ENCODE peak calls at places on chromosomes 3 and 15, in ten cellular contexts. Z, R, P, M, Y, I, Q, N, V and C are unnamed samples.

GRCh38 chr3:147616998-147617619 is 207.9 kb downstream of the ZIC1 start:
- DNase-seq in M (no peak), P (peak), Y (peak), I (peak), R (no peak), N (no peak), V (no peak), Z (no peak), Q (no peak), C (peak)

GRCh38 chr3:160577551-160578195 is 12.3 kb upstream of the KPNA4 start:
- DNase-seq in I (peak), M (no peak), Z (no peak), V (no peak), Y (peak), Q (no peak), R (peak), N (no peak), P (peak), C (peak)

GRCh38 chr3:66469220-66469640 is 31.6 kb downstream of the LRIG1 start:
- DNase-seq in Q (no peak), P (no peak), Y (peak), M (no peak), R (no peak), Z (no peak), N (no peak), V (no peak), I (peak), C (no peak)

GRCh38 chr3:30399394-30400181 is 206.8 kb upstream of the TGFBR2 start:
- DNase-seq in Z (no peak), Q (no peak), M (no peak), R (no peak), V (no peak), I (peak), P (no peak), N (no peak), Y (peak), C (peak)

GRCh38 chr15:23472678-23473077 is 25.6 kb upstream of the GOLGA6L2 start:
- DNase-seq in R (no peak), P (no peak), Q (no peak), N (no peak), Z (no peak), M (no peak), I (no peak), Y (no peak), V (no peak), C (no peak)

GRCh38 chr3:9793161-9793781 is 389 bp downstream of the ARPC4 start:
- DNase-seq in M (no peak), Y (peak), V (no peak), Q (no peak), Z (no peak), I (peak), P (no peak), R (no peak), N (no peak), C (no peak)

GRCh38 chr15:80591938-80592825 is 102.9 kb upstream of the ABHD17C start:
- DNase-seq in I (no peak), Y (no peak), Z (no peak), M (no peak), R (no peak), Q (no peak), P (no peak), N (no peak), V (no peak), C (no peak)

GRCh38 chr3:135416182-135416581 is 549.3 kb upstream of the PPP2R3A start:
- DNase-seq in M (no peak), Q (no peak), Y (no peak), N (no peak), I (no peak), R (no peak), Z (no peak), P (no peak), V (no peak), C (no peak)

GRCh38 chr3:127749787-127750225 is 72.5 kb downstream of the MGLL start:
- DNase-seq in V (no peak), Y (no peak), Z (no peak), R (no peak), M (no peak), I (no peak), Q (no peak), N (no peak), P (no peak), C (no peak)

GRCh38 chr15:90482124-90483011 is 47.4 kb upstream of the CRTC3 start:
- DNase-seq in V (peak), Q (peak), R (peak), I (peak), M (no peak), P (peak), Y (peak), N (peak), Z (no peak), C (peak)

DNA sequence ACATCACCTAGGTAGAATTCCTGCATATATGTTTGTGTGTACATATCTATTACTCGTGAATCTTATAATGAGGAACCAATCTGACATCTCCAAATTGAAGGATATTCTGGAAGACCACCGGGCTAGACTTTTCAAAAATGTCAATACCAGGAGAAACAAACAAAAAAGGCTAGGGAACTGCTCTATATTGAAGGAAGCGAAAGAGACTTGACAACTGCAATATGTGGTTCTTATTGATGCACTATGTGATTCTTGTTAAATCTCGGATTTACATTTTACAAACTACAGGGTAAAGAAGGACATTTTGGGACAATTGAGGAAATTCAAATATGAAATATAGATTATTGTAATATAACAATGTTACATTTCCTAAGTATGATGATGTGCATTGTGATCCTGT is 137.5 kb upstream of the CCDC54 start:
- DNase-seq in Q (no peak), Z (no peak), R (no peak), M (no peak), N (no peak), V (no peak), Y (no peak), P (no peak), I (no peak), C (no peak)
- H3K4me3 ChIP-seq in Q (peak), Z (peak), R (no peak), M (peak), N (peak), V (peak), Y (no peak), P (peak), I (peak), C (peak)

GRCh38 chr3:47865192-47865591 is 62.3 kb downstream of the DHX30 start:
- DNase-seq in N (no peak), I (peak), M (no peak), R (no peak), Y (no peak), P (no peak), Q (no peak), Z (no peak), V (no peak), C (no peak)
- TF ChIP-seq CTCF in N (no peak), I (peak), M (no peak), R (no peak), Y (peak), P (peak), Q (no peak), Z (no peak), V (no peak), C (no peak)

GRCh38 chr3:172038823-172039222 is 555 bp upstream of the FNDC3B start:
- DNase-seq in P (no peak), V (peak), Y (peak), M (no peak), Q (no peak), R (no peak), N (peak), Z (no peak), I (peak), C (peak)
- H3K4me3 ChIP-seq in P (peak), V (peak), Y (peak), M (no peak), Q (peak), R (no peak), N (peak), Z (peak), I (peak), C (peak)

GRCh38 chr3:56801597-56802410 is at the start of gene ARHGEF3:
- DNase-seq in V (peak), R (peak), N (peak), Y (peak), P (peak), I (peak), M (peak), Z (no peak), Q (peak), C (peak)
- TF ChIP-seq CTCF in V (no peak), R (peak), N (peak), Y (peak), P (peak), I (peak), M (peak), Z (peak), Q (no peak), C (peak)

GRCh38 chr15:40942337-40942854 is 10.9 kb upstream of the CHAC1 start:
- DNase-seq in Z (no peak), R (no peak), Y (no peak), I (no peak), V (no peak), P (no peak), M (no peak), N (no peak), Q (no peak), C (no peak)

GRCh38 chr15:40943764-40944365 is 9.4 kb upstream of the CHAC1 start:
- DNase-seq in N (no peak), I (no peak), P (no peak), M (no peak), V (no peak), Z (no peak), R (no peak), Y (no peak), Q (no peak), C (no peak)

GRCh38 chr15:40941078-40941527 is 12.0 kb downstream of the DLL4 start:
- DNase-seq in R (no peak), Y (no peak), Z (no peak), Q (no peak), M (no peak), V (no peak), P (no peak), N (no peak), I (no peak), C (no peak)

GRCh38 chr15:40941528-40942336 is 11.5 kb upstream of the CHAC1 start:
- DNase-seq in N (peak), I (peak), P (no peak), Z (no peak), V (peak), R (peak), M (peak), Y (peak), Q (peak), C (peak)

GRCh38 chr15:40942865-40943264 is 10.4 kb upstream of the CHAC1 start:
- DNase-seq in M (no peak), P (no peak), Q (no peak), V (no peak), I (no peak), Z (no peak), Y (no peak), N (no peak), R (no peak), C (no peak)
- H3K4me3 ChIP-seq in M (no peak), P (no peak), Q (peak), V (no peak), I (no peak), Z (peak), Y (no peak), N (no peak), R (no peak), C (peak)

GRCh38 chr3:43759297-43759782 is 68.6 kb downstream of the ABHD5 start:
- DNase-seq in R (no peak), P (no peak), I (peak), Z (no peak), Y (peak), V (no peak), N (no peak), M (no peak), Q (no peak), C (peak)
- TF ChIP-seq CTCF in R (no peak), P (peak), I (peak), Z (no peak), Y (peak), V (no peak), N (no peak), M (peak), Q (no peak), C (peak)

DNA sequence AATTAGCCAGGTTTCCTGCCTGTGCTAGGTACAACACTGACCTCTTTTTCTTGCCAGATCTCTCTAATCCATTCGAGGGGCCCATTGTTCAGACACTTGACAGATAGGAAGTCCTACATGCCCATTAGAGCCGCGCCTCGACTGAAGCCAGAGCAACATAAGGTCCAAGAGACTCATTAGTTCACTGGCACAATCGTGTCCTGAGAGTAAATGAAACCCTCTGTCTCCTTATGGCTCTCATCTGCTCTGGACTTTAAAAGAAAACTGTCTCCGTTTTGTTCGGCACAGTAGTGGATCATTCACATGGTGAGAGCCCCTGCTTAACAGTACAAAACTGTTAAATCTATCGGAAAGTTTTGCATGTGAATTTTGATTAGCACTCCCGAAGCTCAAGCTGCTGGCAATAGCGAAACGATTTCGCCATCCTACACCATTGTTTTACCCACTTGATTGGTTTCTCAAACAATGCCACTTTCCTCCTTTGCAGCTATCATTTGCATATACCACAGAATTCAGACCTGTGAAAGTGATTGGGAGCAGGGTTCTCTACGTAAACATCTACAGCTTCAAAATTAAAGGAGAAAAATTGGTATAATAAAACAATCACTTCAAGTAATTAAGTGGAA is 19.0 kb upstream of the C15orf61 start:
- DNase-seq in Z (no peak), V (no peak), N (no peak), P (no peak), Q (no peak), I (no peak), M (no peak), Y (no peak), R (no peak), C (no peak)
- H3K4me3 ChIP-seq in Z (peak), V (no peak), N (no peak), P (no peak), Q (no peak), I (no peak), M (no peak), Y (no peak), R (no peak), C (no peak)